ENCODE peak calls at places on chromosomes 13 and 19, in nine cellular contexts. S is A549, O is Panc1, H is K562, C is HCT116, Z is HL-60, K is SK-N-SH, R is HepG2, T is GM12878. V is an unnamed sample.

GRCh38 chr19:29708553-29709439 is 6.3 kb downstream of the C19orf12 start:
- DNase-seq in O (no peak), R (peak), Z (no peak), H (no peak), C (no peak), T (no peak), S (no peak), K (no peak), V (no peak)

GRCh38 chr13:111948811-111949210 is 118.1 kb upstream of the SOX1 start:
- DNase-seq in T (no peak), C (no peak), K (no peak), O (no peak), R (no peak), Z (no peak), S (no peak), H (no peak), V (no peak)

GRCh38 chr13:70253834-70254233 is 145.6 kb upstream of the KLHL1 start:
- DNase-seq in C (no peak), K (no peak), Z (no peak), T (no peak), H (no peak), R (peak), S (no peak), O (no peak), V (no peak)

GRCh38 chr19:42295831-42296525 is 6.0 kb upstream of the PRR19 start:
- DNase-seq in O (no peak), T (peak), R (peak), C (peak), Z (peak), H (peak), K (peak), S (peak), V (peak)

GRCh38 chr19:46924874-46925547 is 64.2 kb downstream of the ARHGAP35 start:
- DNase-seq in R (no peak), H (peak), S (peak), O (no peak), T (no peak), C (no peak), K (no peak), Z (no peak), V (no peak)

GRCh38 chr13:51632643-51633357 is 48.5 kb downstream of the WDFY2 start:
- DNase-seq in R (peak), C (no peak), K (no peak), O (no peak), Z (no peak), S (no peak), H (no peak), T (no peak), V (peak)

GRCh38 chr19:33377586-33378475 is 4.3 kb downstream of the CEBPG start:
- DNase-seq in H (no peak), O (no peak), T (no peak), K (no peak), C (no peak), S (no peak), Z (no peak), R (no peak), V (no peak)

GRCh38 chr19:42370068-42370520 is 20.0 kb downstream of the CNFN start:
- DNase-seq in C (no peak), O (no peak), H (peak), Z (no peak), S (no peak), K (no peak), T (no peak), R (no peak), V (peak)

GRCh38 chr19:15463865-15464371 is 426 bp downstream of the RASAL3 start:
- DNase-seq in Z (peak), R (no peak), T (no peak), K (no peak), O (no peak), S (no peak), C (no peak), H (no peak), V (peak)

GRCh38 chr19:45059258-45059965 is 16.9 kb downstream of the ZNF296 start:
- DNase-seq in R (peak), H (peak), O (peak), T (no peak), K (peak), C (peak), S (peak), Z (peak), V (peak)

GRCh38 chr19:13018037-13018914 is 23.0 kb downstream of the NFIX start:
- DNase-seq in S (no peak), O (no peak), H (peak), C (no peak), R (no peak), Z (no peak), K (peak), T (no peak), V (peak)

GRCh38 chr13:105047676-105048295 is 1487.7 kb downstream of the EFNB2 start:
- DNase-seq in T (no peak), H (no peak), O (no peak), C (no peak), Z (no peak), K (no peak), R (no peak), S (no peak), V (no peak)

GRCh38 chr13:45104294-45104693 is 16.0 kb upstream of the GTF2F2 start:
- DNase-seq in C (no peak), R (no peak), T (no peak), H (no peak), Z (no peak), O (no peak), S (no peak), K (no peak), V (no peak)

GRCh38 chr19:38417544-38418506 is 8.2 kb downstream of the RASGRP4 start:
- DNase-seq in T (no peak), O (no peak), Z (peak), R (no peak), H (peak), S (peak), C (peak), K (no peak), V (peak)

GRCh38 chr13:23087884-23088283 is 92.9 kb upstream of the SGCG start:
- DNase-seq in T (no peak), K (peak), Z (peak), C (peak), O (peak), R (peak), S (peak), H (peak), V (peak)

GRCh38 chr13:110448230-110448629 is 113.3 kb downstream of the RAB20 start:
- DNase-seq in R (no peak), C (peak), S (no peak), K (no peak), T (no peak), O (no peak), H (no peak), Z (no peak), V (no peak)

GRCh38 chr13:31418186-31418585 is 218.4 kb downstream of the B3GLCT start:
- DNase-seq in K (no peak), T (no peak), C (no peak), H (no peak), R (no peak), O (no peak), Z (no peak), S (no peak), V (no peak)

GRCh38 chr13:113273856-113274590 is 23.0 kb upstream of the LAMP1 start:
- DNase-seq in R (no peak), K (no peak), O (no peak), H (peak), S (no peak), T (no peak), Z (peak), C (no peak), V (no peak)

GRCh38 chr13:82717249-82717648 is 1165.0 kb downstream of the SLITRK1 start:
- DNase-seq in O (no peak), Z (no peak), H (no peak), T (no peak), K (no peak), S (no peak), R (no peak), C (no peak), V (no peak)

GRCh38 chr19:55605637-55606470 is at the start of gene ZNF865:
- DNase-seq in R (peak), O (peak), T (peak), Z (peak), K (peak), S (peak), H (peak), C (peak), V (peak)

DNA sequence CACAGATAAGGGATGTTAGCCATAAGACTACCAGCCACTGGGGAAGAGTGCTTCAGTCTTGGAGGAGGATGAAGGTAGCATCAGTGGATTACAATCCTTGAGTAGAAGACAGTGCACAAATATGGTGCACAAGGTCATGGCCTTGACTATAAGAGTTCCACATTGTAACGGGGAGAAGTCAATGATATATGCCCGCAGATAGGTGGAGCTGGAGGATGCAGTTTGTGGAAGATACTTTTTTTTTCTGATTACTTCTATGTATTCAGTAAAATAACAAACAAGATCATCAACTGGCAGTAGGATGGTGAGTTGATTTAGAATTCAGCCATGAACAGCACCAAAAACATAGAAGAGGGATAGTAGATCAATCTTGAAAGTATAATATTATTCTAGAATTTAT is 926.8 kb upstream of the MIR17HG start:
- DNase-seq in K (no peak), C (no peak), O (no peak), Z (no peak), S (no peak), T (no peak), H (no peak), R (no peak), V (peak)
- TF ChIP-seq REST in K (no peak), C (no peak), O (no peak), Z (no peak), S (no peak), T (no peak), H (no peak), R (no peak), V (no peak)

GRCh38 chr13:21012841-21013681 is 48.3 kb downstream of the LATS2 start:
- DNase-seq in O (no peak), T (no peak), K (no peak), Z (no peak), C (no peak), S (no peak), R (no peak), H (no peak), V (no peak)

GRCh38 chr13:21015284-21015683 is 46.1 kb downstream of the LATS2 start:
- DNase-seq in O (no peak), R (no peak), T (no peak), H (no peak), Z (no peak), K (no peak), S (no peak), C (no peak), V (no peak)

GRCh38 chr13:21013682-21014038 is 47.7 kb downstream of the LATS2 start:
- DNase-seq in C (no peak), Z (no peak), R (no peak), T (no peak), S (no peak), K (no peak), H (no peak), O (no peak), V (no peak)

GRCh38 chr13:21014139-21014665 is 47.2 kb downstream of the LATS2 start:
- DNase-seq in H (no peak), Z (no peak), K (no peak), R (no peak), C (no peak), O (no peak), S (no peak), T (no peak), V (no peak)

DNA sequence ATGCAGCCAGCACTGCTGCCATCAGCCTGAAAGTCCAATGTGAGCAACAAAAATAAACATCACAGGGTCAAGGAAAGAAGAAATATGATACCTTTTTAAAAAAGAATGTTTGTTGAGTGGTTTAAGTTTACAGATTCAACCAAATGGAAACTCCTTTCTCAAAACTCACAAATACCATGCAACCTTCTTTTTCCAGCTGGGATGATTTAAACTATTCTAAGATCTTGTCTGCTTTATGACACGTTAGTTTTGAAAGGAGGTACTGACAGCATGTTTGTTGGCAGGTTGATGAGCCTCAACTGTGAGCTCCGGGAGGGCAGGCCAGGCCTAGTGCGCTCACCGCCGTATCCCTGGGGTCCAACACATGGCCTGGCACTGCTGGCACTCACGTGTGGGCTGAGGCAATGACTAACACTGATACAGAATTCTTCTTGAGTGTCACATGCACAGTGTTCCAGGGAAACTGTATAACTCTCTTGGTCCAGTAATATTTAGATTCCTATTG is 46.7 kb downstream of the LATS2 start:
- DNase-seq in K (no peak), R (peak), H (no peak), Z (no peak), S (peak), C (no peak), O (no peak), T (no peak), V (no peak)
- TF ChIP-seq REST in K (no peak), R (no peak), H (no peak), Z (no peak), S (no peak), C (no peak), O (no peak), T (no peak), V (no peak)

GRCh38 chr19:56692496-56692895 is 20.9 kb upstream of the ZNF835 start:
- DNase-seq in K (no peak), Z (no peak), C (no peak), R (no peak), O (no peak), S (no peak), T (no peak), H (no peak), V (no peak)
- TF ChIP-seq REST in K (no peak), Z (no peak), C (no peak), R (no peak), O (no peak), S (no peak), T (no peak), H (no peak), V (no peak)

GRCh38 chr19:36210497-36210896 is 4.0 kb downstream of the ZNF565 start:
- DNase-seq in R (no peak), C (no peak), O (no peak), Z (no peak), K (no peak), T (no peak), H (no peak), S (no peak), V (no peak)
- TF ChIP-seq REST in R (no peak), C (no peak), O (no peak), Z (no peak), K (no peak), T (no peak), H (no peak), S (no peak), V (no peak)

GRCh38 chr19:35462476-35462953 is 14.5 kb downstream of the FFAR2 start:
- DNase-seq in R (no peak), T (peak), O (no peak), S (no peak), Z (peak), K (no peak), C (no peak), H (no peak), V (no peak)
- TF ChIP-seq REST in R (no peak), T (no peak), O (no peak), S (no peak), Z (no peak), K (no peak), C (no peak), H (no peak), V (no peak)

GRCh38 chr19:1619094-1619439 is 13.8 kb upstream of the UQCR11 start:
- DNase-seq in C (no peak), K (peak), R (no peak), S (no peak), H (no peak), Z (no peak), T (no peak), O (no peak), V (no peak)

GRCh38 chr19:1616396-1616795 is 11.1 kb upstream of the UQCR11 start:
- DNase-seq in K (no peak), O (no peak), H (no peak), T (no peak), Z (no peak), C (no peak), R (no peak), S (no peak), V (no peak)

GRCh38 chr19:1619703-1620102 is 14.4 kb upstream of the UQCR11 start:
- DNase-seq in Z (no peak), R (no peak), K (peak), O (no peak), S (no peak), T (no peak), H (no peak), C (no peak), V (no peak)

GRCh38 chr19:1616875-1617274 is 11.6 kb upstream of the UQCR11 start:
- DNase-seq in O (no peak), Z (no peak), S (no peak), R (no peak), T (no peak), C (no peak), K (no peak), H (no peak), V (no peak)

GRCh38 chr19:1618157-1619093 is 13.2 kb upstream of the UQCR11 start:
- DNase-seq in O (no peak), K (peak), R (peak), C (peak), T (no peak), H (peak), S (peak), Z (peak), V (peak)
- TF ChIP-seq REST in O (no peak), K (no peak), R (no peak), C (no peak), T (no peak), H (no peak), S (no peak), Z (no peak), V (no peak)

GRCh38 chr13:92994056-92994455 is 232.6 kb upstream of the GPC6 start:
- DNase-seq in T (no peak), K (no peak), H (no peak), R (no peak), S (no peak), O (no peak), Z (no peak), C (no peak), V (no peak)
- TF ChIP-seq REST in T (no peak), K (no peak), H (no peak), R (no peak), S (no peak), O (no peak), Z (no peak), C (no peak), V (no peak)

V was measured in GM23338.